ENCODE peak calls at places on chromosomes 7 and 10, in seven cellular contexts. A is GM04503; S is left colon; D is effector memory CD8-positive, alpha-beta T cell; Y is fibroblast of the aortic adventitia; K is stimulated activated CD4-positive, alpha-beta T cell treated with anti-CD3 and anti-CD28 coated beads, Interleukin-2, amount 100 ng/mL, for 24 hours; F is LoVo. R is an unnamed sample.

GRCh38 chr7:142542938-142543337 is 206.3 kb upstream of the PRSS1 start:
- DNase-seq in A (no peak), F (no peak), K (no peak), D (no peak), Y (peak), S (no peak), R (no peak)

GRCh38 chr10:63700935-63701263 is 179.7 kb downstream of the REEP3 start:
- DNase-seq in Y (peak), A (no peak), F (no peak), K (no peak), D (no peak), S (no peak), R (no peak)

GRCh38 chr10:126137557-126138221 is 241.3 kb downstream of the FANK1 start:
- DNase-seq in Y (no peak), F (no peak), S (no peak), K (no peak), D (no peak), A (no peak), R (no peak)

GRCh38 chr7:157228864-157229422 is 90.2 kb downstream of the UBE3C start:
- DNase-seq in S (no peak), Y (peak), A (no peak), D (peak), F (no peak), K (peak), R (no peak)

GRCh38 chr7:137928626-137929025 is 73.3 kb downstream of the CREB3L2 start:
- DNase-seq in F (no peak), D (no peak), S (no peak), K (no peak), Y (no peak), A (no peak), R (no peak)

GRCh38 chr7:32937344-32938174 is 19.7 kb upstream of the FKBP9 start:
- DNase-seq in F (no peak), A (no peak), Y (peak), S (peak), D (no peak), K (no peak), R (no peak)

GRCh38 chr7:87083865-87084519 is 24.5 kb upstream of the ELAPOR2 start:
- DNase-seq in D (no peak), Y (peak), A (no peak), S (no peak), F (no peak), K (no peak), R (no peak)

GRCh38 chr7:4124904-4125477 is 557.1 kb upstream of the FOXK1 start:
- DNase-seq in S (no peak), K (no peak), D (no peak), A (no peak), Y (no peak), F (no peak), R (no peak)

GRCh38 chr10:101816913-101817541 is 1.2 kb downstream of the OGA start:
- DNase-seq in A (no peak), K (peak), F (no peak), D (no peak), S (no peak), Y (no peak), R (no peak)

GRCh38 chr10:93821051-93821772 is 63.5 kb downstream of the LGI1 start:
- DNase-seq in A (no peak), K (no peak), Y (peak), F (peak), D (no peak), S (no peak), R (no peak)

GRCh38 chr7:112449902-112450806 is at the start of gene IFRD1:
- DNase-seq in K (peak), Y (peak), S (peak), A (peak), D (peak), F (peak), R (peak)

GRCh38 chr7:74002474-74003017 is 25.4 kb upstream of the ELN start:
- DNase-seq in Y (peak), K (peak), F (peak), D (no peak), A (peak), S (peak), R (no peak)

GRCh38 chr7:98968621-98969020 is 90.3 kb downstream of the TRRAP start:
- DNase-seq in K (no peak), D (no peak), S (peak), A (no peak), Y (no peak), F (no peak), R (no peak)

GRCh38 chr10:30792025-30792424 is 162.5 kb upstream of the LYZL2 start:
- DNase-seq in S (no peak), F (no peak), D (no peak), Y (no peak), A (no peak), K (no peak), R (no peak)

GRCh38 chr10:45470098-45471012 is 96.3 kb downstream of the ALOX5 start:
- DNase-seq in F (no peak), D (peak), A (no peak), Y (peak), S (peak), K (peak), R (no peak)

GRCh38 chr10:33335550-33335799 is 1.0 kb upstream of the NRP1 start:
- DNase-seq in A (no peak), S (peak), K (no peak), F (peak), D (no peak), Y (no peak), R (no peak)

GRCh38 chr10:133257489-133258065 is 19.1 kb downstream of the ADAM8 start:
- DNase-seq in Y (peak), S (peak), A (no peak), K (peak), D (peak), F (peak), R (peak)

R was measured in pancreas.